ENCODE peak calls at places on chromosomes 1 and 21, in eight cellular contexts. B is K562, Y is astrocyte, W is mammary epithelial cell, G is IMR-90, V is MM.1S, O is PC-3, T is keratinocyte. N is an unnamed sample.

GRCh38 chr1:78177708-78178270 is 132.0 kb downstream of the GIPC2 start:
- DNase-seq in V (no peak), Y (no peak), O (no peak), T (no peak), W (no peak), B (no peak), G (no peak), N (no peak)

GRCh38 chr1:70819785-70820184 is 227.8 kb downstream of the PTGER3 start:
- DNase-seq in G (no peak), Y (no peak), B (no peak), T (no peak), V (no peak), W (no peak), O (no peak), N (no peak)

GRCh38 chr1:187877220-187877619 is 1048.5 kb downstream of the PLA2G4A start:
- DNase-seq in Y (no peak), O (no peak), W (no peak), B (no peak), T (no peak), G (no peak), V (no peak), N (no peak)

GRCh38 chr1:201748331-201748730 is 80.6 kb upstream of the IPO9 start:
- DNase-seq in G (peak), Y (peak), W (peak), B (no peak), T (peak), O (peak), V (no peak), N (peak)

GRCh38 chr1:75796376-75797272 is at the start of gene MSH4:
- DNase-seq in V (no peak), G (no peak), T (no peak), Y (no peak), B (peak), O (no peak), W (no peak), N (no peak)

GRCh38 chr1:176073524-176074157 is 133.4 kb downstream of the COP1 start:
- DNase-seq in W (peak), G (peak), T (peak), B (peak), V (peak), O (peak), Y (peak), N (peak)

GRCh38 chr1:84298336-84298687 is 3.2 kb upstream of the SAMD13 start:
- DNase-seq in T (no peak), Y (no peak), O (peak), G (peak), W (peak), B (peak), V (peak), N (peak)

GRCh38 chr1:205449750-205450443 is 5.9 kb downstream of the BLACAT1 start:
- DNase-seq in B (peak), T (peak), V (no peak), Y (peak), G (peak), O (peak), W (peak), N (peak)

GRCh38 chr1:93810316-93810715 is 68.7 kb downstream of the DNTTIP2 start:
- DNase-seq in G (peak), B (no peak), Y (peak), T (no peak), O (no peak), V (no peak), W (no peak), N (no peak)

GRCh38 chr21:18722193-18722592 is 318.6 kb upstream of the TMPRSS15 start:
- DNase-seq in G (no peak), T (no peak), W (no peak), B (no peak), Y (no peak), O (no peak), V (peak), N (no peak)

GRCh38 chr1:81142099-81142776 is 658.5 kb upstream of the ADGRL2 start:
- DNase-seq in G (peak), B (no peak), Y (peak), V (no peak), T (no peak), O (peak), W (peak), N (peak)

GRCh38 chr1:119141020-119141424 is 569 bp upstream of the WARS2 start:
- DNase-seq in O (peak), Y (no peak), T (no peak), G (no peak), V (peak), B (no peak), W (no peak), N (no peak)

GRCh38 chr1:101567582-101568189 is 330.9 kb downstream of the S1PR1 start:
- DNase-seq in Y (peak), W (peak), B (peak), O (peak), T (no peak), G (peak), V (peak), N (peak)

GRCh38 chr1:22534951-22535350 is 28.3 kb upstream of the EPHA8 start:
- DNase-seq in W (no peak), O (no peak), T (no peak), V (no peak), B (no peak), G (no peak), Y (no peak), N (no peak)

GRCh38 chr1:3459940-3460652 is 5.6 kb downstream of the ARHGEF16 start:
- DNase-seq in V (no peak), W (no peak), O (peak), G (no peak), B (no peak), Y (no peak), T (no peak), N (no peak)

GRCh38 chr1:3656450-3657095 is 4.3 kb downstream of the TP73 start:
- DNase-seq in V (no peak), G (no peak), Y (no peak), W (no peak), T (no peak), B (no peak), O (no peak), N (no peak)

GRCh38 chr1:10650591-10651216 is 145.7 kb downstream of the CASZ1 start:
- DNase-seq in G (no peak), T (no peak), V (no peak), O (no peak), Y (no peak), W (no peak), B (no peak), N (no peak)

GRCh38 chr1:186165303-186165702 is 209.8 kb downstream of the TPR start:
- DNase-seq in T (no peak), B (no peak), O (peak), V (no peak), G (peak), W (peak), Y (peak), N (no peak)

GRCh38 chr1:40884055-40884795 is 22.1 kb upstream of the CITED4 start:
- DNase-seq in B (no peak), O (no peak), T (no peak), V (no peak), W (no peak), G (no peak), Y (no peak), N (no peak)

GRCh38 chr1:25066731-25067520 is 136.8 kb upstream of the RUNX3 start:
- DNase-seq in Y (no peak), O (peak), W (no peak), G (no peak), B (no peak), T (no peak), V (no peak), N (no peak)

GRCh38 chr21:46168238-46168637 is 12.9 kb upstream of the FTCD start:
- DNase-seq in Y (no peak), W (no peak), G (no peak), B (no peak), O (no peak), T (no peak), V (no peak), N (no peak)

DNA sequence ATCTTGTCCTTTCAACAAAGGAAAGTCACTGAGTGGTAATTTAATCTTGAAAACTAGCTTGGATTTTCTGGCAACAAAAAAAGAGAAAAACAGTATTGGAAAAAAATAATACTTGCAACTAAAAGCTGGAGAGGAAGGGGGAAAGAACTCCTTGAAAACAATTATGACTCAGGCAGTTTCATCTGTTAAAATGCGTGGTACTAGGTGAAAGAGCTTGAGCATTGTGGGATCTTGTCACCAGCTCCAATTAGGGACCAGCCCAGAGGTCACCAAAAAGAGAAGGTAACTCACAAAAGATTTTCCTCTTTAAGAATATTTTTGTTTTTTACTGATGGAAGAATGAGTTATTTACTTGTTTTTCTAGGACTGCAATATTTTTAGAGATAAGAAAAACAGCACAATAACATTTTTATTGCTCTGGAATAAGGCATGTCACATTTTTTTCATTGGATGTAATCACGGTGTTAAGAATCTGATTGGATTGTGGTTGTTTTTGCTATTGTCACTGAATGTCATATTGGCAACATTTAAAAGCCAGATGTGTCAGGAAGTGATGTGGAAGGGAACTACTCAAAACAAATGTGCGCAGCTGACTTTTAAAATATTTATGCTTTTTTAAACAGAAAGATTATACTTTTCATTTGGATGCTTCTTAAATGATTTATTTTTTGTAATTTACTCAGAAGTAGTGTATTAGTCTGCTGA is 78.5 kb upstream of the ADAMTS5 start:
- DNase-seq in W (no peak), O (peak), B (no peak), Y (no peak), V (no peak), T (no peak), G (no peak), N (no peak)
- H3K9ac ChIP-seq in W (no peak), O (no peak), B (no peak), Y (no peak), V (no peak), T (no peak), G (no peak), N (no peak)

GRCh38 chr1:48493970-48494769 is 22.2 kb upstream of the SPATA6 start:
- DNase-seq in O (peak), W (peak), Y (peak), V (no peak), T (no peak), B (no peak), G (peak), N (peak)
- H3K4me2 ChIP-seq in O (peak), W (peak), Y (peak), V (no peak), T (no peak), B (no peak), G (peak), N (peak)

GRCh38 chr21:40054403-40054802 is 187.2 kb downstream of the PCP4 start:
- DNase-seq in T (no peak), V (peak), O (peak), G (no peak), W (peak), B (no peak), Y (peak), N (no peak)
- TF ChIP-seq CTCF in T (no peak), V (no peak), O (no peak), G (no peak), W (peak), B (no peak), Y (no peak), N (no peak)

GRCh38 chr1:8091691-8092090 is 65.6 kb upstream of the ERRFI1 start:
- DNase-seq in G (no peak), W (no peak), Y (peak), B (no peak), V (no peak), O (no peak), T (no peak), N (no peak)

GRCh38 chr1:8092603-8093141 is 66.6 kb upstream of the ERRFI1 start:
- DNase-seq in V (no peak), G (no peak), Y (no peak), W (no peak), O (no peak), B (no peak), T (no peak), N (no peak)

GRCh38 chr1:8093221-8093980 is 67.3 kb upstream of the ERRFI1 start:
- DNase-seq in T (no peak), V (no peak), O (no peak), G (no peak), Y (no peak), B (no peak), W (no peak), N (no peak)

GRCh38 chr1:8089535-8090228 is 63.6 kb upstream of the ERRFI1 start:
- DNase-seq in Y (peak), W (peak), G (peak), V (no peak), T (no peak), B (no peak), O (peak), N (peak)

DNA sequence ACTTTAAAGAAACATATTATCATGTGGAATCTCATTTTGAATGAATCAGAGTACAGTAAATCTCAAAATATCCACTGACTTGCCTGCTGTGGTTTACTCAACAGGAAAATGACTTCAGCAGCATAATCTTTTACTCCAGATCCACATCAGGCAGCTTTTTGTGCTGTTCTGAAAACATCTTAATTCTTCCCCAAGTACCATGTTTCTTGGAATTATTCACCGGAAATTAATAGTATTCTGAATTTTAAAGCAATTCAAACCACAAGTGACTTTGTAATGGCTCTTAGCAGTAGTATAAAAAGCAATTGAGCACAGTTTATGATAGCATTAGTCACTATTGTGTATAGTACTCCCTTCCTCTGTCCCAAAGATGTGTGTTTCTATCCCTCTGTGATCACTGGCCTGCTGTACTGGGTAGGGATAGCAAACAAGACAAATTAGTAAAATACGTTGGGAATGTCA is 64.2 kb upstream of the ERRFI1 start:
- DNase-seq in O (peak), Y (peak), T (peak), B (no peak), W (peak), V (no peak), G (peak), N (peak)
- H3K9ac ChIP-seq in O (peak), Y (peak), T (no peak), B (no peak), W (peak), V (no peak), G (peak), N (peak)

GRCh38 chr1:51517361-51518032 is 1.6 kb downstream of the EPS15 start:
- DNase-seq in T (no peak), B (no peak), W (peak), G (peak), V (peak), Y (peak), O (peak), N (peak)

GRCh38 chr1:51515982-51516638 is 3.0 kb downstream of the EPS15 start:
- DNase-seq in W (no peak), V (no peak), T (no peak), G (no peak), Y (no peak), O (no peak), B (no peak), N (no peak)

GRCh38 chr1:51516639-51517158 is 2.4 kb downstream of the EPS15 start:
- DNase-seq in W (no peak), V (no peak), O (no peak), B (peak), Y (peak), G (peak), T (no peak), N (peak)

GRCh38 chr1:51514733-51515132 is 4.3 kb downstream of the EPS15 start:
- DNase-seq in G (no peak), T (no peak), Y (no peak), O (no peak), B (no peak), V (no peak), W (no peak), N (no peak)

GRCh38 chr1:51515312-51515960 is 3.6 kb downstream of the EPS15 start:
- DNase-seq in O (no peak), W (no peak), V (no peak), Y (no peak), G (no peak), B (no peak), T (no peak), N (no peak)
- H3K4me2 ChIP-seq in O (peak), W (peak), V (peak), Y (no peak), G (no peak), B (peak), T (no peak), N (peak)